ENCODE peak calls at places on chromosome 1, in four cellular contexts. X is choroid plexus epithelial cell, L is endothelial cell, M is left lung. K is an unnamed sample.

GRCh38 chr1:246151796-246152434 is 355.2 kb downstream of the SMYD3 start:
- DNase-seq in M (no peak), X (no peak), L (no peak), K (no peak)

GRCh38 chr1:51642739-51643142 is 25.8 kb downstream of the OSBPL9 start:
- DNase-seq in M (no peak), L (no peak), X (peak), K (no peak)

GRCh38 chr1:80966266-80966665 is 834.5 kb upstream of the ADGRL2 start:
- DNase-seq in L (no peak), X (no peak), M (no peak), K (no peak)

GRCh38 chr1:47627016-47627415 is 189.2 kb downstream of the FOXD2 start:
- DNase-seq in L (no peak), M (no peak), X (no peak), K (no peak)

GRCh38 chr1:203581841-203582240 is 44.8 kb upstream of the ATP2B4 start:
- DNase-seq in M (no peak), X (no peak), L (no peak), K (no peak)

GRCh38 chr1:35442737-35443136 is 114.5 kb downstream of the KIAA0319L start:
- DNase-seq in X (peak), M (no peak), L (no peak), K (no peak)

GRCh38 chr1:153168686-153169085 is 18.0 kb upstream of the SPRR2G start:
- DNase-seq in M (no peak), L (no peak), X (no peak), K (no peak)

GRCh38 chr1:72724951-72725863 is 442.9 kb upstream of the NEGR1 start:
- DNase-seq in X (no peak), M (no peak), L (peak), K (peak)

GRCh38 chr1:232428781-232429530 is 201.0 kb downstream of the SIPA1L2 start:
- DNase-seq in X (peak), M (no peak), L (no peak), K (no peak)

GRCh38 chr1:87329051-87329755 is 523 bp downstream of the LMO4 start:
- DNase-seq in L (peak), M (peak), X (peak), K (peak)

DNA sequence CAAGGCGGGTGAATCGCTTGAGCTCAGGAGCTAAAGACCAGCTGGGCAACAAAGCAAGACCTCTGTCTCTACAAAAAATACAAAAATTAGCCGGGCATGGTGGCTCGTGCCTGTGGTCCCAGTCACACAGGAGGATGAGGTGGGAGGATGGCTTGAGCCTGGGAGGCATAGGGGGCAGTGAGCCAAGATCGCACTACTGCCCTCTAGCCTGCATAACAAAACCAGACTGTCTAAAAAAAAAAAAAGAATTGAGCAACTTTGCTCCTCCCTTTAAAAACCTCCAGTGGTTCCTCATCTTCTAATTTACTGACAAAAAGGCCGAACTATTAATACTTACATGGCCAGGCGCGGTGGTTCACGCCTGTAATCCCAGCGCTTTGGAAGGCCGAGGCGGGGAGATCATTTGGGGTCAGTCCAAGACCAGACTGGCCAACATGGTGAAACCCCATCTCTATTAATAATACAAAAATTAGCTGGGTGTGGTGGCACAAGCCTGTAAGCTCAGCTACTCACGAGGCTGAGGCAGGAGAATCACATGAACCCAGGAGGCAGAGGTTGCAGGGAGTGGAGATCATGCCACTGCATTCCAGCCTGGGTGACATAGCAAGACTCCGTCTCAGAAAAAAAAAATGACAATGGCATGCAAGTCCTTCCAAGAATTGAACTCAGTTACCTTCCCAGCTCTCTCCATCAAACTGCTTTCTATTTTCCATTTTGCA is 4.4 kb downstream of the ACBD3 start:
- DNase-seq in X (peak), L (peak), M (peak), K (peak)
- TF ChIP-seq CTCF in X (peak), L (no peak), M (no peak), K (no peak)

GRCh38 chr1:32742956-32743355 is 40.4 kb upstream of the SYNC start:
- DNase-seq in M (no peak), L (no peak), X (no peak), K (no peak)

GRCh38 chr1:32742132-32742947 is 39.8 kb upstream of the SYNC start:
- DNase-seq in M (no peak), L (peak), X (no peak), K (no peak)

GRCh38 chr1:32743380-32744062 is 41.0 kb upstream of the SYNC start:
- DNase-seq in M (no peak), L (no peak), X (no peak), K (no peak)

GRCh38 chr1:32741067-32741416 is 38.5 kb upstream of the SYNC start:
- DNase-seq in X (no peak), M (no peak), L (no peak), K (no peak)

GRCh38 chr1:32741417-32742131 is 39.0 kb upstream of the SYNC start:
- DNase-seq in M (no peak), L (peak), X (no peak), K (no peak)
- TF ChIP-seq CTCF in M (no peak), L (no peak), X (peak), K (peak)

DNA sequence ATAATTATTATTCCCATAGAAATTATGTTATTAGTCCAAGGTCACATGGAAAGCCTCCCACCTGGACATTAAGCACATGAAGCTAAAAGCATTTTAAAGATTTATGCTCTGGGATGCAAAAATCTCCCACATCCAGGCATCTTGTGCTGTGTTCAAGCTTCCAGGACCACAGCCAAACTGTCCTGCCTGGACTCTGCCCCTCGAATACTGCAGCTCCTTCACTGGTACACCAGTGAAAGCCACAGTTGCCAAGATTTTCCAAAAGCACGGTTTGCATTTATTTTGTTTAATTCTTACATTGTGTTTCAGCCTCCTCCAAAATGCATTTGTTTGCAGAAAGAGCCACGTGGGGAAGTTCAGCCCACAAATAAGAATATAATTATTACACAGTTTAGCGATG is 38.6 kb downstream of the C8B start:
- DNase-seq in M (no peak), L (no peak), X (no peak), K (no peak)
- TF ChIP-seq CTCF in M (no peak), L (no peak), X (no peak), K (no peak)

DNA sequence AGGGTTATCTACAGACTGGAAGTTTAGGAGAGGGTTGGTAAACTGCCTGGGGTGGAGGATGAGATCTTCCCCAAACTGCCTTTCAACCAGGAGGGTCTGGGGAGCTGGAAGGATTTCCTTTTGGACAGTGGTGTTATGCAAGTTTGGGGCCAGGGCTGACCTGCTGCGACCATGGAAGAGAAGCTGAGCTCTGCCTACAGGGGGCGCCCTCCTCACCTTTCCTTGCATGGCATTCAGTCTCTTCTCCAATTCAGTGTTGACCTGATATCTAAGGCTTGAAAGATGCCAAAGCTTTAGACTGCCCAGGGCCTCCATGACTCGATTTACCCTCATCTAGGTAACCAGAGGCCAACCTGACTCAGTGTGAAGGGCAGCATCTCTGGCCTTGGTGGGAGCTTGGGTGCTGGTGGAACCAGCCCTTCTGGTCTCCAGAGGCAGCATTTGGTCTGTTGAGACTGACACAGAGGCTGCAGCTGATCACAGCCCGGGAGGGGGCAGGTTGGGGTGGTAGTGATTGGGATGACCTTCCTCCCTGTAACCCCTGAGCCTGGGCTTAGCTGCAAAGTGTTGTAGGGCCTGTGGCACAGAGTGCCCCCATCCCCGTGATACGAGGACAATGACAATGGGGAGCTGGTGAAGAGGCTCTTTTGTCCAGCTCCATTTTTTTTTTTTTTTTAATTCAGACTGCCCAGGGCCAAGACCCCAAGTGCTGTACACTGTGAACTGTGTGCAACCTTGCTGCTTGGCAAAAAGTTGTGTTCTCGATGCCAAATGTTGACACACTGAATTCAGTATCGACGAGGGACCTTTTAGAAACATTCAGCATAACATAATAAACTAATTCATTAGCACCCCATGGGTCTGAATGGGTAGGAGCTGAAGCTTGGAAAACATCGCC is 169.9 kb downstream of the GRIK3 start:
- DNase-seq in L (peak), M (no peak), X (no peak), K (peak)
- TF ChIP-seq CTCF in L (peak), M (peak), X (no peak), K (peak)

K was measured in glutamatergic neuron.